ENCODE peak calls at places on chromosomes 3 and 15, in nine cellular contexts. One of them, this sample, is unnamed.

GRCh38 chr3:49937081-49937480 is 2.9 kb upstream of the RBM6 start:
- DNase-seq in ACHN: no peak
- DNase-seq in kidney tubule cell: no peak
- DNase-seq in cardiac septum: no peak
- DNase-seq in caudate nucleus: no peak
- DNase-seq in HTR-8/SVneo: no peak
- DNase-seq in aorta: no peak
- DNase-seq in Karpas-422: no peak
- DNase-seq in AG04450: no peak
- DNase-seq in this sample: no peak

GRCh38 chr3:128001576-128001975 is 50.7 kb upstream of the SEC61A1 start:
- DNase-seq in HTR-8/SVneo: no peak
- DNase-seq in caudate nucleus: no peak
- DNase-seq in kidney tubule cell: no peak
- DNase-seq in aorta: no peak
- DNase-seq in Karpas-422: no peak
- DNase-seq in AG04450: no peak
- DNase-seq in ACHN: no peak
- DNase-seq in cardiac septum: no peak
- DNase-seq in this sample: no peak

GRCh38 chr3:125055913-125056705 is at the start of gene HEG1:
- DNase-seq in cardiac septum: peak
- DNase-seq in caudate nucleus: peak
- DNase-seq in Karpas-422: peak
- DNase-seq in kidney tubule cell: peak
- DNase-seq in ACHN: peak
- DNase-seq in aorta: peak
- DNase-seq in HTR-8/SVneo: peak
- DNase-seq in AG04450: no peak
- DNase-seq in this sample: peak

GRCh38 chr3:86793786-86794185 is 197.2 kb downstream of the VGLL3 start:
- DNase-seq in cardiac septum: no peak
- DNase-seq in ACHN: peak
- DNase-seq in Karpas-422: no peak
- DNase-seq in kidney tubule cell: peak
- DNase-seq in AG04450: peak
- DNase-seq in aorta: no peak
- DNase-seq in HTR-8/SVneo: peak
- DNase-seq in caudate nucleus: no peak
- DNase-seq in this sample: peak

GRCh38 chr3:51710631-51711351 is 3.9 kb downstream of the GRM2 start:
- DNase-seq in ACHN: peak
- DNase-seq in Karpas-422: no peak
- DNase-seq in HTR-8/SVneo: no peak
- DNase-seq in AG04450: no peak
- DNase-seq in aorta: peak
- DNase-seq in cardiac septum: peak
- DNase-seq in caudate nucleus: no peak
- DNase-seq in kidney tubule cell: no peak
- DNase-seq in this sample: peak

GRCh38 chr3:80307844-80308243 is 540.0 kb upstream of the ROBO1 start:
- DNase-seq in ACHN: no peak
- DNase-seq in kidney tubule cell: no peak
- DNase-seq in AG04450: no peak
- DNase-seq in HTR-8/SVneo: no peak
- DNase-seq in cardiac septum: no peak
- DNase-seq in caudate nucleus: no peak
- DNase-seq in aorta: no peak
- DNase-seq in Karpas-422: no peak
- DNase-seq in this sample: no peak

GRCh38 chr3:24683511-24684384 is 189.1 kb upstream of the THRB start:
- DNase-seq in ACHN: peak
- DNase-seq in HTR-8/SVneo: no peak
- DNase-seq in cardiac septum: no peak
- DNase-seq in AG04450: peak
- DNase-seq in kidney tubule cell: peak
- DNase-seq in caudate nucleus: no peak
- DNase-seq in Karpas-422: peak
- DNase-seq in aorta: no peak
- DNase-seq in this sample: peak

GRCh38 chr3:3145831-3146230 is 19.1 kb downstream of the TRNT1 start:
- DNase-seq in Karpas-422: no peak
- DNase-seq in AG04450: no peak
- DNase-seq in caudate nucleus: no peak
- DNase-seq in kidney tubule cell: no peak
- DNase-seq in aorta: no peak
- DNase-seq in cardiac septum: no peak
- DNase-seq in HTR-8/SVneo: no peak
- DNase-seq in ACHN: no peak
- DNase-seq in this sample: no peak

GRCh38 chr3:101038880-101039279 is 45.7 kb upstream of the ABI3BP start:
- DNase-seq in aorta: no peak
- DNase-seq in cardiac septum: no peak
- DNase-seq in AG04450: no peak
- DNase-seq in Karpas-422: no peak
- DNase-seq in kidney tubule cell: no peak
- DNase-seq in caudate nucleus: no peak
- DNase-seq in ACHN: no peak
- DNase-seq in HTR-8/SVneo: no peak
- DNase-seq in this sample: no peak

GRCh38 chr3:14803101-14803980 is 15.4 kb upstream of the FGD5 start:
- DNase-seq in AG04450: no peak
- DNase-seq in caudate nucleus: no peak
- DNase-seq in kidney tubule cell: peak
- DNase-seq in ACHN: no peak
- DNase-seq in aorta: no peak
- DNase-seq in Karpas-422: no peak
- DNase-seq in cardiac septum: peak
- DNase-seq in HTR-8/SVneo: no peak
- DNase-seq in this sample: peak

GRCh38 chr15:70826634-70827033 is 27.3 kb downstream of the LARP6 start:
- DNase-seq in AG04450: no peak
- DNase-seq in aorta: peak
- DNase-seq in Karpas-422: no peak
- DNase-seq in kidney tubule cell: peak
- DNase-seq in ACHN: peak
- DNase-seq in cardiac septum: no peak
- DNase-seq in HTR-8/SVneo: peak
- DNase-seq in caudate nucleus: no peak
- DNase-seq in this sample: peak

GRCh38 chr3:129604942-129605592 is 1.4 kb downstream of the PLXND1 start:
- DNase-seq in HTR-8/SVneo: no peak
- DNase-seq in AG04450: no peak
- DNase-seq in ACHN: no peak
- DNase-seq in Karpas-422: no peak
- DNase-seq in cardiac septum: no peak
- DNase-seq in caudate nucleus: no peak
- DNase-seq in kidney tubule cell: no peak
- DNase-seq in aorta: no peak
- DNase-seq in this sample: no peak

GRCh38 chr3:45486136-45486535 is 97.8 kb downstream of the LARS2 start:
- DNase-seq in ACHN: no peak
- DNase-seq in aorta: no peak
- DNase-seq in Karpas-422: no peak
- DNase-seq in cardiac septum: no peak
- DNase-seq in HTR-8/SVneo: no peak
- DNase-seq in caudate nucleus: no peak
- DNase-seq in kidney tubule cell: no peak
- DNase-seq in AG04450: no peak
- DNase-seq in this sample: no peak

GRCh38 chr15:77168616-77169015 is 97.7 kb upstream of the TSPAN3 start:
- DNase-seq in cardiac septum: no peak
- DNase-seq in kidney tubule cell: no peak
- DNase-seq in AG04450: no peak
- DNase-seq in Karpas-422: no peak
- DNase-seq in ACHN: no peak
- DNase-seq in caudate nucleus: no peak
- DNase-seq in aorta: no peak
- DNase-seq in HTR-8/SVneo: no peak
- DNase-seq in this sample: no peak

GRCh38 chr3:66538390-66538789 is 37.6 kb upstream of the LRIG1 start:
- DNase-seq in ACHN: no peak
- DNase-seq in aorta: no peak
- DNase-seq in kidney tubule cell: no peak
- DNase-seq in AG04450: no peak
- DNase-seq in Karpas-422: no peak
- DNase-seq in cardiac septum: no peak
- DNase-seq in HTR-8/SVneo: no peak
- DNase-seq in caudate nucleus: no peak
- DNase-seq in this sample: no peak

GRCh38 chr15:62644874-62645755 is 397.4 kb upstream of the TPM1 start:
- DNase-seq in cardiac septum: no peak
- DNase-seq in HTR-8/SVneo: no peak
- DNase-seq in AG04450: no peak
- DNase-seq in ACHN: no peak
- DNase-seq in kidney tubule cell: no peak
- DNase-seq in caudate nucleus: no peak
- DNase-seq in aorta: no peak
- DNase-seq in Karpas-422: no peak
- DNase-seq in this sample: no peak

GRCh38 chr3:51668756-51669155 is 2.3 kb upstream of the TEX264 start:
- DNase-seq in AG04450: no peak
- DNase-seq in HTR-8/SVneo: no peak
- DNase-seq in aorta: no peak
- DNase-seq in cardiac septum: no peak
- DNase-seq in ACHN: no peak
- DNase-seq in kidney tubule cell: no peak
- DNase-seq in Karpas-422: no peak
- DNase-seq in caudate nucleus: no peak
- DNase-seq in this sample: no peak

GRCh38 chr3:55156851-55157650 is 229.2 kb upstream of the LRTM1 start:
- DNase-seq in aorta: no peak
- DNase-seq in AG04450: no peak
- DNase-seq in Karpas-422: no peak
- DNase-seq in ACHN: no peak
- DNase-seq in HTR-8/SVneo: no peak
- DNase-seq in kidney tubule cell: no peak
- DNase-seq in caudate nucleus: no peak
- DNase-seq in cardiac septum: no peak
- DNase-seq in this sample: peak

GRCh38 chr3:17770682-17771081 is 28.3 kb upstream of the TBC1D5 start:
- DNase-seq in cardiac septum: no peak
- DNase-seq in HTR-8/SVneo: no peak
- DNase-seq in ACHN: no peak
- DNase-seq in caudate nucleus: no peak
- DNase-seq in AG04450: no peak
- DNase-seq in aorta: no peak
- DNase-seq in Karpas-422: no peak
- DNase-seq in kidney tubule cell: no peak
- DNase-seq in this sample: no peak

GRCh38 chr15:58491499-58492202 is 59.9 kb downstream of the LIPC start:
- DNase-seq in AG04450: no peak
- DNase-seq in HTR-8/SVneo: no peak
- DNase-seq in aorta: no peak
- DNase-seq in caudate nucleus: no peak
- DNase-seq in Karpas-422: no peak
- DNase-seq in kidney tubule cell: no peak
- DNase-seq in ACHN: no peak
- DNase-seq in cardiac septum: no peak
- DNase-seq in this sample: no peak

GRCh38 chr3:183274609-183275008 is 21.6 kb downstream of the B3GNT5 start:
- DNase-seq in ACHN: no peak
- DNase-seq in caudate nucleus: no peak
- DNase-seq in kidney tubule cell: peak
- DNase-seq in aorta: no peak
- DNase-seq in HTR-8/SVneo: no peak
- DNase-seq in AG04450: no peak
- DNase-seq in cardiac septum: no peak
- DNase-seq in Karpas-422: no peak
- DNase-seq in this sample: peak

GRCh38 chr3:138937690-138938055 is 9.3 kb downstream of the FOXL2 start:
- DNase-seq in caudate nucleus: no peak
- DNase-seq in aorta: no peak
- DNase-seq in HTR-8/SVneo: no peak
- DNase-seq in Karpas-422: no peak
- DNase-seq in kidney tubule cell: no peak
- DNase-seq in cardiac septum: no peak
- DNase-seq in ACHN: no peak
- DNase-seq in AG04450: no peak
- DNase-seq in this sample: no peak

GRCh38 chr3:127986803-127987202 is 65.4 kb upstream of the SEC61A1 start:
- DNase-seq in AG04450: no peak
- DNase-seq in cardiac septum: peak
- DNase-seq in kidney tubule cell: no peak
- DNase-seq in HTR-8/SVneo: no peak
- DNase-seq in aorta: no peak
- DNase-seq in Karpas-422: no peak
- DNase-seq in caudate nucleus: no peak
- DNase-seq in ACHN: no peak
- DNase-seq in this sample: no peak

This sample was measured in HT1080.